ENCODE peak calls at places on chromosomes 12 and 14, in seven cellular contexts. U, J, E, K, O, Y and L are unnamed samples.

GRCh38 chr12:18345021-18345735 is 83.9 kb downstream of the PIK3C2G start:
- DNase-seq in U (no peak), J (no peak), E (no peak), K (no peak), O (no peak), Y (no peak), L (no peak)

GRCh38 chr12:501722-502447 is 42.1 kb downstream of the B4GALNT3 start:
- DNase-seq in U (no peak), J (no peak), E (no peak), K (no peak), O (no peak), Y (peak), L (peak)

GRCh38 chr14:65373011-65373670 is 39.4 kb upstream of the FUT8 start:
- DNase-seq in U (no peak), J (no peak), E (no peak), K (no peak), O (peak), Y (no peak), L (peak)

GRCh38 chr14:22131749-22132476 is 457.1 kb downstream of the DAD1 start:
- DNase-seq in U (no peak), J (peak), E (no peak), K (no peak), O (peak), Y (no peak), L (no peak)

GRCh38 chr12:125185311-125185739 is 120.1 kb downstream of the AACS start:
- DNase-seq in U (no peak), J (no peak), E (no peak), K (no peak), O (peak), Y (no peak), L (no peak)

GRCh38 chr12:45077259-45077658 is 26.4 kb upstream of the DBX2 start:
- DNase-seq in U (no peak), J (no peak), E (no peak), K (no peak), O (no peak), Y (no peak), L (no peak)

GRCh38 chr12:113232787-113233585 is 11.7 kb downstream of the TPCN1 start:
- DNase-seq in U (no peak), J (peak), E (peak), K (no peak), O (no peak), Y (peak), L (no peak)

GRCh38 chr12:57146925-57147640 is at the start of gene LRP1-AS:
- DNase-seq in U (no peak), J (no peak), E (no peak), K (no peak), O (no peak), Y (no peak), L (no peak)

GRCh38 chr14:75401356-75401755 is 26.5 kb upstream of the JDP2 start:
- DNase-seq in U (peak), J (no peak), E (no peak), K (peak), O (peak), Y (no peak), L (no peak)

GRCh38 chr14:50342211-50343080 is 30.3 kb downstream of the DMAC2L start:
- DNase-seq in U (peak), J (no peak), E (peak), K (no peak), O (peak), Y (no peak), L (peak)

GRCh38 chr14:94681300-94682060 is 69.3 kb downstream of the SERPINA3 start:
- DNase-seq in U (peak), J (peak), E (no peak), K (peak), O (peak), Y (peak), L (peak)

GRCh38 chr14:20493634-20494033 is 11.7 kb upstream of the RNASE10 start:
- DNase-seq in U (no peak), J (no peak), E (no peak), K (no peak), O (no peak), Y (no peak), L (no peak)

GRCh38 chr14:57089901-57090300 is 178.8 kb downstream of the EXOC5 start:
- DNase-seq in U (no peak), J (no peak), E (no peak), K (no peak), O (no peak), Y (no peak), L (no peak)

GRCh38 chr14:58152569-58152857 is 500 bp upstream of the ARMH4 start:
- DNase-seq in U (no peak), J (no peak), E (no peak), K (no peak), O (no peak), Y (no peak), L (no peak)

GRCh38 chr12:109777544-109777943 is 55.7 kb downstream of the TRPV4 start:
- DNase-seq in U (peak), J (peak), E (peak), K (no peak), O (no peak), Y (no peak), L (no peak)

GRCh38 chr14:33834101-33834955 is 116.5 kb downstream of the EGLN3 start:
- DNase-seq in U (no peak), J (no peak), E (no peak), K (no peak), O (no peak), Y (peak), L (no peak)

GRCh38 chr14:50399251-50400032 is 2.8 kb upstream of the CDKL1 start:
- DNase-seq in U (peak), J (no peak), E (no peak), K (no peak), O (peak), Y (peak), L (peak)

GRCh38 chr14:89915114-89915878 is 39.2 kb downstream of the EFCAB11 start:
- DNase-seq in U (peak), J (no peak), E (no peak), K (no peak), O (peak), Y (peak), L (peak)

GRCh38 chr14:76867536-76868452 is 41.6 kb downstream of the LRRC74A start:
- DNase-seq in U (no peak), J (no peak), E (peak), K (no peak), O (no peak), Y (peak), L (no peak)

GRCh38 chr12:123498126-123498825 is 35.2 kb downstream of the RILPL1 start:
- DNase-seq in U (no peak), J (no peak), E (no peak), K (no peak), O (no peak), Y (no peak), L (no peak)

GRCh38 chr12:125720961-125721360 is 655.7 kb downstream of the AACS start:
- DNase-seq in U (no peak), J (no peak), E (no peak), K (no peak), O (no peak), Y (no peak), L (no peak)

GRCh38 chr12:78198896-78199295 is 368.2 kb downstream of the NAV3 start:
- DNase-seq in U (no peak), J (no peak), E (no peak), K (no peak), O (no peak), Y (no peak), L (no peak)

GRCh38 chr12:22215467-22216253 is 118.8 kb downstream of the ST8SIA1 start:
- DNase-seq in U (peak), J (no peak), E (no peak), K (no peak), O (no peak), Y (no peak), L (no peak)

GRCh38 chr14:56324831-56325230 is 206.6 kb downstream of the PELI2 start:
- DNase-seq in U (peak), J (no peak), E (no peak), K (no peak), O (no peak), Y (no peak), L (no peak)

GRCh38 chr12:55899035-55899434 is 28.7 kb downstream of the PYM1 start:
- DNase-seq in U (peak), J (no peak), E (no peak), K (peak), O (no peak), Y (no peak), L (no peak)

GRCh38 chr12:27498761-27499160 is 25.2 kb upstream of the PPFIBP1 start:
- DNase-seq in U (no peak), J (no peak), E (no peak), K (no peak), O (no peak), Y (no peak), L (no peak)

GRCh38 chr14:105391541-105391940 is 6.8 kb upstream of the TEX22 start:
- DNase-seq in U (no peak), J (no peak), E (peak), K (no peak), O (no peak), Y (no peak), L (no peak)

GRCh38 chr12:65495233-65495632 is 216.8 kb downstream of the MSRB3 start:
- DNase-seq in U (peak), J (no peak), E (no peak), K (no peak), O (no peak), Y (no peak), L (no peak)

GRCh38 chr12:25308761-25309160 is 58.0 kb upstream of the KRAS start:
- DNase-seq in U (no peak), J (no peak), E (no peak), K (no peak), O (no peak), Y (no peak), L (no peak)

GRCh38 chr12:51430196-51430895 is 5.7 kb downstream of the SLC4A8 start:
- DNase-seq in U (no peak), J (no peak), E (no peak), K (no peak), O (no peak), Y (peak), L (peak)

GRCh38 chr12:80269953-80270552 is 170.7 kb downstream of the OTOGL start:
- DNase-seq in U (peak), J (peak), E (no peak), K (no peak), O (no peak), Y (no peak), L (no peak)

GRCh38 chr12:26277511-26278246 is 82.3 kb downstream of the SSPN start:
- DNase-seq in U (no peak), J (no peak), E (no peak), K (no peak), O (no peak), Y (no peak), L (no peak)

GRCh38 chr12:63917864-63918742 is 73.6 kb downstream of the SRGAP1 start:
- DNase-seq in U (peak), J (no peak), E (no peak), K (peak), O (no peak), Y (no peak), L (peak)

GRCh38 chr12:219891-220352 is 6.0 kb upstream of the SLC6A12 start:
- DNase-seq in U (peak), J (peak), E (peak), K (no peak), O (peak), Y (peak), L (peak)

GRCh38 chr12:95304673-95305198 is 87.1 kb downstream of the VEZT start:
- DNase-seq in U (peak), J (no peak), E (no peak), K (no peak), O (no peak), Y (no peak), L (no peak)

GRCh38 chr12:49843871-49844437 is 1.0 kb upstream of the BCDIN3D start:
- DNase-seq in U (no peak), J (no peak), E (no peak), K (no peak), O (no peak), Y (no peak), L (no peak)

GRCh38 chr12:11580125-11580751 is 69.2 kb upstream of the ETV6 start:
- DNase-seq in U (peak), J (no peak), E (peak), K (peak), O (peak), Y (peak), L (no peak)

DNA sequence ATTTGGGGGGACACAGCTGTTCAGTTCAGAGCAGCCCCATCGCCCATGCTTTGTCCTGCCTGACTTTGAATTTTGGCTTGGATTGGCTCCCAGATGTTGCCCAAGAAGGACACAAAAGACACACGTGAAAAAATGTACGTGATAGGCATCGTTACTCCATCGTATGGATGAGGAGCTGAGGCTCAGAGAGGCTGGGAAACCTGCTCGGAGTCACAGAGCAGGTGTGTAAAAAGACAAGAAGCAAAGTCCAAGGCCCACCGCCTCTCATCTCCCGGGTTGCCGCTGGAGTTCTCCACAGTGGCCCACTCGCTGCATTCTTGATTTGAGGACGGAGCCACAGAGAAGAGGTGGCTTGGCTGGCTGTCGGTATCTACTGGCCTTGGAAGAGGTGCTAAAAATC is 41.0 kb upstream of the BEGAIN start:
- DNase-seq in U (no peak), J (no peak), E (no peak), K (no peak), O (no peak), Y (no peak), L (no peak)
- H3K4me3 ChIP-seq in U (no peak), J (no peak), E (no peak), K (no peak), O (no peak), Y (no peak), L (no peak)

GRCh38 chr12:3193131-3193530 is 116.0 kb downstream of the TSPAN9 start:
- DNase-seq in U (no peak), J (no peak), E (no peak), K (no peak), O (no peak), Y (no peak), L (no peak)
- H3K4me3 ChIP-seq in U (no peak), J (no peak), E (no peak), K (no peak), O (no peak), Y (no peak), L (no peak)

DNA sequence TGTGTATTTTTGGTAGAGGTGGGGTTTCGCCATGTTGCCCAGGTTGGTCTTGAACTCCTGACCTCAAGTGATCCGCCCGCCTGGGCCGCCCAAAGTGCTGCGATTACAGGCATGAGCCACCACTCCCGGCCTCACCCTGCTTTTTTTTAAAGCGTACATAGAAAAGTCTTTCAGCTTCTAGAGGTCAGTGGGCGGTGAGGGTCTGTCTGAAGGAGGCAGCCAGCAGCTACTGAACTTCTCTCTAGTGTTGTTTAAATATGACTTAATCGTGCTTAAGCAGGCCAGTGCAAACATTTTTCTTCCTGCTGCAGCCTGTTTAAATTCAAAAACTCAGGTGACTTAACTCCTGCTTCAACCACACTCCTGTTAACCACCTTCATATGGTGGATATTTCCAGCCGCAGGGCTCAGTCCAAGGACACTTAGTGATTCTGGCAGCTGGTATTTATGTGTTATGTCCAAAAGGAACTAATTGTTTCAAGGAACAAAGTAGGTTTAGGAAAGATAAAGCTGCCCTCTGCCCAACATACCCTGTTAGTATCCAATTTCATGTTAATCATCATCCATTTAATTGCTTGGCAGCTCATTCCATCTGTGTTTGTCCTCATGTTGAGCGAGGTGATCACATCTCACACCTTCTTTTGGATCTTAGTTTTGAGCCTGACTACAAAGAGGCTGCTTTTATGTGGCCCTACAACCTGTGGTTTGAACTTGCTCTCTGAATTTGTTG is 2.0 kb downstream of the PRKAB1 start:
- DNase-seq in U (peak), J (no peak), E (peak), K (no peak), O (no peak), Y (peak), L (peak)
- H3K4me3 ChIP-seq in U (peak), J (no peak), E (peak), K (no peak), O (no peak), Y (peak), L (no peak)

GRCh38 chr14:70644016-70644415 is 2.3 kb downstream of the TTC9 start:
- DNase-seq in U (no peak), J (no peak), E (no peak), K (no peak), O (no peak), Y (no peak), L (no peak)

GRCh38 chr14:70648374-70648773 is 6.7 kb downstream of the TTC9 start:
- DNase-seq in U (no peak), J (no peak), E (no peak), K (no peak), O (no peak), Y (no peak), L (no peak)

GRCh38 chr14:70645892-70646291 is 4.2 kb downstream of the TTC9 start:
- DNase-seq in U (no peak), J (no peak), E (no peak), K (no peak), O (no peak), Y (no peak), L (no peak)

GRCh38 chr14:70649803-70650202 is 8.1 kb downstream of the TTC9 start:
- DNase-seq in U (no peak), J (no peak), E (no peak), K (no peak), O (no peak), Y (no peak), L (no peak)

DNA sequence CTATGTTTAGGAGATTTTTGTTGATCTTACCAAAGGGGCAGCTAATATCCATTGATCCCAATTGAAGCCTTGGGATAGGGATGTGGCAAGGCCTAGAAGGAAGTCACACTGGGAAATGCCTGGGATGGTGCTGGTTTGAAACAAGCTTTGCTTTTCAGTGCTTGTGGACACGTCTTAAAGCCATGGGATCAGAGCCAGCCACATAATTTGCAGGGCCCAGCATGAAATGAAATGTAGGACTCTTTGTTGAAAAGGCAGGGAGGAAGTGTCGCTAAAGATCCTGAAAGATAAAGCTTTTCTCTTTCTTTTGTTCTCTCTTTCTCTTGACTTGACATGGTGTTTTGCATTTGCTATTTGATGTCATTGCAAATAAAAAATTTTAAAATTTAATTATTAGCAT is 5.0 kb downstream of the TTC9 start:
- DNase-seq in U (no peak), J (no peak), E (no peak), K (no peak), O (no peak), Y (no peak), L (no peak)
- H3K4me3 ChIP-seq in U (no peak), J (no peak), E (no peak), K (no peak), O (no peak), Y (no peak), L (no peak)

GRCh38 chr12:103839893-103840292 is 1.1 kb downstream of the NT5DC3 start:
- DNase-seq in U (no peak), J (no peak), E (no peak), K (no peak), O (no peak), Y (no peak), L (no peak)
- H3K4me3 ChIP-seq in U (peak), J (peak), E (peak), K (peak), O (peak), Y (peak), L (no peak)

GRCh38 chr14:36660736-36661505 is 739 bp upstream of the PAX9 start:
- DNase-seq in U (no peak), J (no peak), E (no peak), K (no peak), O (no peak), Y (no peak), L (peak)
- H3K4me3 ChIP-seq in U (peak), J (no peak), E (peak), K (peak), O (peak), Y (peak), L (no peak)

DNA sequence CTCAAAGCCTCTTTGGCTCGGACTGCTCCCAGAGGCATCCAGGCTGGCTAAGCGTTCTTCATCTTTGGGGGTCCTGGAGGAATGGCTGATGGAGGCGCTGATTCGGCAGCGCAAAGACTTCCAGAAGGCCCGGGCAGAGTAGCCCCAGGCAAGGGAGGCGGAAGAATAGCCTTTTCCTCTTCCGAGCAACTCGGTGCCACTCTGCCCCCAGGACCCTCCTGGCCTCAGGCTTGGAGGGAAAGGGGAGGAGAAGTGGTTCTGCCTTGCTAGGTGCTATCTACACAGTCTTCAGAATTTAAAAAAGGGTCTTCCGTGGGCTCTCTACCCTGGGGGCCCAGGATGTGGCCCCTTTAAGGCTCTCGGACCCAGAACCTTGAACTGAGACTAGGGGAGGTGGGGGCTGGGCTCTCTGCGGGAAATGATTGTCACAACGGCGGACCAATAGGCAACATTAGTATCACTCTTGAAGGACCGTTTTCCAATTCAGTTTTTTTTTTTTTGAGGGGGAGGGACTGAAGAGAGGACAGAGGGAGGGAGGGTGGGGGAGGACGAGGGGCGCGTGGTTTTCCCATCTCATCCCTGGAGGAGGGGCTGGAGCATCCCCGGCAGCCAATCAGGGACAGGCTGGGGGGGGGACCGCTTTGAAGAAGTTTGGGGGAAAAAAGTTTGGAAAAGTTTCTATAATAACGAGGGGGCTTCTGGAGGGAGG is at the start of gene NFATC4:
- DNase-seq in U (peak), J (peak), E (peak), K (peak), O (peak), Y (peak), L (peak)
- H3K4me3 ChIP-seq in U (peak), J (peak), E (peak), K (peak), O (peak), Y (peak), L (peak)

DNA sequence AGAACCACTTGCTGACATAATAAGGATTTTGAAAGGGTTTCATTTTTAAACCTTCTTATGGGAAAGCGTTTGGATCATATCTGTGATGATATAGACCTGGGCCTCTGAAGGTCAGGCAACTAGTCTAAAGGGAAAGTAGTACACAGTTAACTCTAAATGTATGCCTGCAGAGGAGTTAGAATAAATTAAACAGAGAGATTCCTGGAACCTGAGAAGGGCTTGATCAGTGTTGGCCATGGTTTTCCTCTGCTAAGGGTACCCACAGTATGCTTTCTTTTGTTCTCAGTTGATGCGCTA is 14.4 kb upstream of the POLR3B start:
- DNase-seq in U (no peak), J (no peak), E (no peak), K (no peak), O (no peak), Y (no peak), L (no peak)
- H3K4me3 ChIP-seq in U (peak), J (no peak), E (peak), K (peak), O (no peak), Y (peak), L (no peak)

GRCh38 chr12:77062396-77062795 is 3.0 kb downstream of the E2F7 start:
- DNase-seq in U (no peak), J (no peak), E (no peak), K (no peak), O (no peak), Y (no peak), L (no peak)
- H3K4me3 ChIP-seq in U (no peak), J (no peak), E (peak), K (no peak), O (no peak), Y (peak), L (no peak)